ENCODE peak calls at places on chromosome 13, in nine cellular contexts. K is endothelial cell of umbilical vein, D is adrenal gland, R is thyroid gland, M is H1, P is transverse colon, H is ovary, F is body of pancreas, U is right lobe of liver. W is an unnamed sample.

GRCh38 chr13:31476266-31476665 is 263.1 kb upstream of the RXFP2 start:
- DNase-seq in M (no peak), U (no peak), H (no peak), F (no peak), K (no peak), P (no peak), D (peak; percentile 20), R (no peak), W (no peak)

GRCh38 chr13:112725346-112726017 is 35.6 kb downstream of the ATP11A start:
- DNase-seq in H (peak; percentile 32), M (no peak), U (no peak), R (peak; percentile 47), F (no peak), D (peak; percentile 77), P (no peak), K (no peak), W (no peak)

GRCh38 chr13:28607187-28607955 is 51.6 kb upstream of the POMP start:
- DNase-seq in F (no peak), D (no peak), H (no peak), R (no peak), K (no peak), U (no peak), P (no peak), M (no peak), W (no peak)

GRCh38 chr13:41075485-41075884 is 14.2 kb downstream of the WBP4 start:
- DNase-seq in H (no peak), K (peak; percentile 40), F (no peak), R (no peak), U (no peak), M (no peak), D (no peak), P (no peak), W (no peak)

GRCh38 chr13:99382428-99383133 is 75.4 kb upstream of the GPR183 start:
- DNase-seq in P (peak; percentile 73), H (no peak), K (no peak), M (peak; percentile 37), R (no peak), U (no peak), F (no peak), D (no peak), W (no peak)

GRCh38 chr13:80716610-80717081 is 375.7 kb upstream of the SPRY2 start:
- DNase-seq in F (peak; percentile 14), M (peak; percentile 46), H (no peak), P (no peak), K (peak; percentile 28), U (no peak), D (peak; percentile 20), R (no peak), W (no peak)

GRCh38 chr13:27621366-27622101 is at the start of gene POLR1D:
- DNase-seq in D (peak; percentile 89), K (peak; percentile 71), U (peak; percentile 88), R (peak; percentile 93), P (peak; percentile 89), H (peak; percentile 84), M (peak; percentile 91), F (peak; percentile 90), W (peak; percentile 96)

GRCh38 chr13:30757026-30757425 is 21.7 kb downstream of the ALOX5AP start:
- DNase-seq in K (no peak), D (no peak), F (no peak), M (no peak), R (no peak), P (no peak), U (no peak), H (no peak), W (no peak)

GRCh38 chr13:100149389-100149788 is 60.5 kb downstream of the PCCA start:
- DNase-seq in H (no peak), U (no peak), P (no peak), F (no peak), M (no peak), R (no peak), K (no peak), D (no peak), W (no peak)

GRCh38 chr13:27595055-27595811 is 25.1 kb downstream of the LNX2 start:
- DNase-seq in U (no peak), F (no peak), K (no peak), P (no peak), M (no peak), D (no peak), R (no peak), H (no peak), W (no peak)

GRCh38 chr13:73339086-73339485 is 280.3 kb downstream of the KLF5 start:
- DNase-seq in D (no peak), F (no peak), P (no peak), U (no peak), M (no peak), H (no peak), R (no peak), K (no peak), W (no peak)

GRCh38 chr13:44815507-44816074 is 173.7 kb downstream of the NUFIP1 start:
- DNase-seq in D (peak; percentile 90), F (peak; percentile 69), U (no peak), K (peak; percentile 54), M (no peak), H (peak; percentile 49), R (no peak), P (no peak), W (no peak)

GRCh38 chr13:73274147-73274546 is 215.3 kb downstream of the KLF5 start:
- DNase-seq in P (no peak), R (no peak), U (no peak), M (no peak), F (no peak), D (no peak), H (no peak), K (no peak), W (no peak)

GRCh38 chr13:76552373-76552772 is 333.8 kb downstream of the KCTD12 start:
- DNase-seq in F (no peak), H (no peak), M (no peak), U (no peak), D (no peak), P (no peak), K (peak; percentile 88), R (no peak), W (no peak)

GRCh38 chr13:52011690-52012511 is at the start of gene ALG11:
- DNase-seq in R (peak; percentile 100), U (peak; percentile 99), D (peak; percentile 99), P (peak; percentile 100), H (peak; percentile 100), M (peak; percentile 100), K (peak; percentile 100), F (peak; percentile 99), W (peak; percentile 100)
- TF ChIP-seq POLR2A in R (no peak), U (peak; percentile 90), D (peak; percentile 56), P (peak; percentile 58), H (peak; percentile 28), M (peak; percentile 91), K (peak; percentile 89), F (peak; percentile 14), W (no peak)

GRCh38 chr13:20429682-20430081 is 96.0 kb downstream of the CRYL1 start:
- DNase-seq in F (no peak), R (no peak), P (no peak), D (no peak), U (no peak), K (no peak), H (no peak), M (no peak), W (no peak)
- TF ChIP-seq CTCF in F (no peak), R (no peak), P (no peak), D (no peak), U (no peak), K (no peak), H (no peak), M (no peak), W (no peak)

GRCh38 chr13:19172647-19173030 is 9.0 kb downstream of the TUBA3C start:
- DNase-seq in M (no peak), R (no peak), D (no peak), U (no peak), K (no peak), P (no peak), F (no peak), H (no peak), W (no peak)

GRCh38 chr13:19172007-19172646 is 9.5 kb downstream of the TUBA3C start:
- DNase-seq in M (no peak), H (no peak), U (no peak), P (no peak), R (no peak), K (no peak), D (no peak), F (no peak), W (no peak)

GRCh38 chr13:19169991-19170390 is 11.6 kb downstream of the TUBA3C start:
- DNase-seq in H (no peak), K (no peak), M (no peak), U (peak; percentile 2), R (no peak), F (no peak), D (no peak), P (no peak), W (no peak)

GRCh38 chr13:19171563-19171962 is 10.1 kb downstream of the TUBA3C start:
- DNase-seq in K (no peak), M (no peak), P (no peak), R (no peak), H (no peak), D (no peak), U (peak; percentile 5), F (no peak), W (no peak)

DNA sequence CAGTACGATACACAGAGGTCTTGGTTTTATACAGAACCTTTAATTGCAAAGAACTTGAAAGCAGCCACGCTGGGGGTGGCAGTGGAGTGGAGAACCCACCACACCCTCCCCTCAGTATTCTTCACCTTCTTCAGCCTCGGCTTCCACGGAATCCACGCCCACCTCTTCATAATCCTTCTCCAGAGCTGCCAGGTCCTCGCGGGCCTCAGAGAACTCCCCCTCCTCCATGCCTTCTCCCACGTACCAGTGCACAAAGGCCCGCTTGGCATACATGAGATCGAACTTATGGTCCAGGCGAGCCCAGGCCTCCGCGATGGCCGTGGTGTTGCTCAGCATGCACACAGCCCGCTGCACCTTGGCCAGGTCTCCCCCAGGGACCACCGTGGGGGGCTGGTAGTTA is 7.9 kb downstream of the TUBA3C start:
- DNase-seq in R (no peak), F (no peak), P (no peak), H (no peak), U (no peak), D (no peak), M (no peak), K (no peak), W (no peak)
- TF ChIP-seq POLR2A in R (no peak), F (no peak), P (no peak), H (no peak), U (no peak), D (no peak), M (no peak), K (no peak), W (no peak)

GRCh38 chr13:110715395-110716234 is 2.1 kb downstream of the ING1 start:
- DNase-seq in H (peak; percentile 97), U (peak; percentile 99), D (peak; percentile 99), F (peak; percentile 98), K (peak; percentile 100), M (peak; percentile 93), R (peak; percentile 99), P (peak; percentile 98), W (peak; percentile 99)
- TF ChIP-seq CTCF in H (peak; percentile 43), U (no peak), D (no peak), F (no peak), K (no peak), M (no peak), R (peak; percentile 26), P (peak; percentile 20), W (no peak)